ENCODE peak calls at places on chromosome 19, in nine cellular contexts. J is activated CD8-positive, alpha-beta memory T cell treated with anti-CD3 and anti-CD28 coated beads for 1 hour; X is stimulated activated CD4-positive, alpha-beta T cell treated with anti-CD3 and anti-CD28 coated beads, Interleukin-1b, Interleukin-23, amount 100 ng/mL, for 24 hours; U is AML-193; T is gastrocnemius medialis; M is T follicular helper cell; H is NCI-H2081; L is B cell; V is progenitor cell of endocrine pancreas. P is an unnamed sample.

GRCh38 chr19:6744381-6745288 is 5.2 kb downstream of the TRIP10 start:
- DNase-seq in J (no peak), X (no peak), U (no peak), T (peak; percentile 91), M (no peak), H (no peak), L (no peak), V (no peak), P (peak; percentile 79)

GRCh38 chr19:55390461-55390880 is 4.7 kb downstream of the RPL28 start:
- DNase-seq in J (no peak), X (no peak), U (no peak), T (no peak), M (no peak), H (no peak), L (no peak), V (no peak), P (peak; percentile 37)

GRCh38 chr19:2779121-2779740 is 3.8 kb downstream of the SGTA start:
- DNase-seq in J (no peak), X (no peak), U (no peak), T (no peak), M (no peak), H (no peak), L (no peak), V (no peak), P (no peak)

GRCh38 chr19:31214997-31215396 is 134.2 kb downstream of the TSHZ3 start:
- DNase-seq in J (no peak), X (no peak), U (no peak), T (no peak), M (no peak), H (no peak), L (no peak), V (no peak), P (peak; percentile 36)

GRCh38 chr19:52270266-52270885 is 989 bp downstream of the ZNF766 start:
- DNase-seq in J (no peak), X (no peak), U (peak; percentile 29), T (no peak), M (no peak), H (no peak), L (no peak), V (no peak), P (no peak)

GRCh38 chr19:38522915-38523314 is 89.4 kb downstream of the RYR1 start:
- DNase-seq in J (no peak), X (no peak), U (no peak), T (no peak), M (no peak), H (no peak), L (no peak), V (no peak), P (no peak)

GRCh38 chr19:6274756-6275155 is 5.0 kb downstream of the MLLT1 start:
- DNase-seq in J (no peak), X (no peak), U (no peak), T (peak; percentile 78), M (no peak), H (no peak), L (no peak), V (no peak), P (no peak)

GRCh38 chr19:27684293-27684692 is 1528.7 kb downstream of the UQCRFS1 start:
- DNase-seq in J (no peak), X (no peak), U (no peak), T (no peak), M (no peak), H (no peak), L (no peak), V (no peak), P (no peak)

GRCh38 chr19:9970481-9970880 is 34.2 kb upstream of the OLFM2 start:
- DNase-seq in J (no peak), X (no peak), U (no peak), T (no peak), M (no peak), H (no peak), L (no peak), V (no peak), P (no peak)

GRCh38 chr19:44282846-44283245 is 22.0 kb downstream of the ZNF235 start:
- DNase-seq in J (no peak), X (no peak), U (no peak), T (no peak), M (no peak), H (no peak), L (no peak), V (no peak), P (no peak)

GRCh38 chr19:41344162-41344561 is 9.6 kb downstream of the TGFB1 start:
- DNase-seq in J (no peak), X (no peak), U (no peak), T (no peak), M (no peak), H (no peak), L (no peak), V (no peak), P (no peak)

GRCh38 chr19:16198363-16198636 is 589 bp downstream of the AP1M1 start:
- DNase-seq in J (no peak), X (no peak), U (no peak), T (no peak), M (no peak), H (no peak), L (no peak), V (no peak), P (no peak)

GRCh38 chr19:778910-779653 is 18.2 kb upstream of the PTBP1 start:
- DNase-seq in J (no peak), X (no peak), U (no peak), T (peak; percentile 55), M (no peak), H (no peak), L (no peak), V (no peak), P (peak; percentile 91)

GRCh38 chr19:1253514-1254080 is 5.2 kb downstream of the MIDN start:
- DNase-seq in J (no peak), X (no peak), U (no peak), T (no peak), M (no peak), H (no peak), L (no peak), V (no peak), P (no peak)

GRCh38 chr19:42501733-42502132 is 26.5 kb downstream of the CEACAM1 start:
- DNase-seq in J (no peak), X (no peak), U (no peak), T (no peak), M (no peak), H (no peak), L (no peak), V (no peak), P (no peak)

GRCh38 chr19:3125900-3126524 is 9.8 kb upstream of the GNA15 start:
- DNase-seq in J (peak; percentile 46), X (peak; percentile 72), U (peak; percentile 26), T (peak; percentile 49), M (peak; percentile 62), H (peak; percentile 38), L (peak; percentile 56), V (peak; percentile 57), P (no peak)

GRCh38 chr19:5775668-5776309 is 8.8 kb downstream of the PRR22 start:
- DNase-seq in J (no peak), X (no peak), U (no peak), T (no peak), M (no peak), H (no peak), L (no peak), V (no peak), P (no peak)

GRCh38 chr19:53865523-53865917 is 2.2 kb upstream of the MYADM start:
- DNase-seq in J (no peak), X (no peak), U (no peak), T (no peak), M (no peak), H (no peak), L (no peak), V (no peak), P (no peak)

GRCh38 chr19:38036707-38037106 is 129.7 kb downstream of the SIPA1L3 start:
- DNase-seq in J (no peak), X (no peak), U (no peak), T (no peak), M (no peak), H (no peak), L (no peak), V (no peak), P (no peak)

GRCh38 chr19:18467978-18468377 is 30.0 kb upstream of the ISYNA1 start:
- DNase-seq in J (no peak), X (no peak), U (no peak), T (no peak), M (no peak), H (no peak), L (no peak), V (no peak), P (no peak)

GRCh38 chr19:46080561-46080960 is 39.8 kb upstream of the IGFL4 start:
- DNase-seq in J (no peak), X (no peak), U (no peak), T (no peak), M (no peak), H (no peak), L (no peak), V (no peak), P (peak; percentile 99)

GRCh38 chr19:41998246-41999020 is 4.4 kb upstream of the ATP1A3 start:
- DNase-seq in J (no peak), X (peak; percentile 33), U (no peak), T (no peak), M (no peak), H (peak; percentile 63), L (no peak), V (peak; percentile 56), P (no peak)

GRCh38 chr19:18097217-18097992 is at the start of gene MAST3:
- DNase-seq in J (peak; percentile 59), X (peak; percentile 81), U (peak; percentile 76), T (peak; percentile 65), M (peak; percentile 87), H (peak; percentile 69), L (peak; percentile 88), V (peak; percentile 68), P (peak; percentile 65)

GRCh38 chr19:47427241-47428176 is 8.2 kb upstream of the MEIS3 start:
- DNase-seq in J (no peak), X (peak; percentile 58), U (peak; percentile 32), T (peak; percentile 24), M (peak; percentile 45), H (peak; percentile 67), L (peak; percentile 44), V (peak; percentile 84), P (peak; percentile 33)

GRCh38 chr19:19056636-19057275 is 7.0 kb upstream of the SLC25A42 start:
- DNase-seq in J (no peak), X (no peak), U (no peak), T (no peak), M (no peak), H (no peak), L (no peak), V (no peak), P (no peak)

GRCh38 chr19:6287269-6287885 is 7.6 kb upstream of the MLLT1 start:
- DNase-seq in J (no peak), X (no peak), U (no peak), T (no peak), M (no peak), H (no peak), L (no peak), V (no peak), P (no peak)

GRCh38 chr19:16383584-16384161 is 59.0 kb downstream of the KLF2 start:
- DNase-seq in J (no peak), X (no peak), U (no peak), T (no peak), M (no peak), H (no peak), L (peak; percentile 64), V (no peak), P (no peak)

GRCh38 chr19:22620912-22621311 is 13.2 kb upstream of the ZNF492 start:
- DNase-seq in J (no peak), X (no peak), U (no peak), T (no peak), M (no peak), H (no peak), L (no peak), V (no peak), P (no peak)

GRCh38 chr19:38557205-38557799 is 60.5 kb downstream of the MAP4K1 start:
- DNase-seq in J (no peak), X (no peak), U (peak; percentile 60), T (no peak), M (no peak), H (no peak), L (peak; percentile 45), V (no peak), P (no peak)

GRCh38 chr19:16764793-16765433 is 45.3 kb downstream of the NWD1 start:
- DNase-seq in J (no peak), X (no peak), U (no peak), T (no peak), M (no peak), H (no peak), L (no peak), V (no peak), P (no peak)